ENCODE peak calls at places on chromosomes 11 and 22, in seven cellular contexts. V is cardiac muscle cell, U is tibial artery, J is psoas muscle, K is neural progenitor cell, P is ovary, Z is neuronal stem cell. D is an unnamed sample. For H3K4me1 and H3K36me3, the result is how much of the 10 kb centered on the place peaks cover.

GRCh38 chr11:128365044-128365443 is 222.3 kb downstream of the ETS1 start:
- DNase-seq in V (peak), U (no peak), J (no peak), K (peak), P (no peak), Z (peak), D (no peak)

GRCh38 chr11:58676563-58677135 is 54.2 kb downstream of the CNTF start:
- DNase-seq in V (no peak), U (no peak), J (no peak), K (no peak), P (no peak), Z (no peak), D (no peak)

GRCh38 chr22:37979782-37980181 is 4.6 kb downstream of the SOX10 start:
- DNase-seq in V (no peak), U (no peak), J (no peak), K (peak), P (no peak), Z (no peak), D (no peak)

GRCh38 chr11:11894486-11894885 is 52.7 kb downstream of the USP47 start:
- DNase-seq in V (no peak), U (no peak), J (no peak), K (no peak), P (no peak), Z (no peak), D (no peak)

GRCh38 chr11:33987975-33988580 is 63.5 kb upstream of the CAPRIN1 start:
- DNase-seq in V (peak), U (peak), J (peak), K (peak), P (peak), Z (peak), D (peak)

GRCh38 chr11:65013130-65013691 is 749 bp upstream of the ARL2 start:
- DNase-seq in V (peak), U (peak), J (peak), K (no peak), P (no peak), Z (no peak), D (peak)

GRCh38 chr11:45332486-45332934 is 46.4 kb upstream of the SYT13 start:
- DNase-seq in V (peak), U (peak), J (no peak), K (peak), P (peak), Z (peak), D (peak)

GRCh38 chr11:86938900-86939880 is 16.0 kb downstream of the FZD4 start:
- DNase-seq in V (peak), U (no peak), J (no peak), K (peak), P (no peak), Z (peak), D (no peak)

GRCh38 chr11:104581246-104581980 is 316.8 kb downstream of the CASP12 start:
- DNase-seq in V (no peak), U (no peak), J (no peak), K (peak), P (no peak), Z (peak), D (no peak)

GRCh38 chr11:119896387-119897045 is 167.5 kb upstream of the NECTIN1 start:
- DNase-seq in V (no peak), U (no peak), J (no peak), K (no peak), P (no peak), Z (no peak), D (no peak)

GRCh38 chr22:26308467-26308866 is 120.6 kb upstream of the ASPHD2 start:
- DNase-seq in V (no peak), U (no peak), J (no peak), K (no peak), P (no peak), Z (no peak), D (no peak)

GRCh38 chr11:64141081-64141783 is 24.7 kb downstream of the MACROD1 start:
- DNase-seq in V (no peak), U (no peak), J (no peak), K (no peak), P (no peak), Z (no peak), D (no peak)

GRCh38 chr11:79119491-79120284 is 321.1 kb downstream of the TENM4 start:
- DNase-seq in V (peak), U (no peak), J (no peak), K (peak), P (no peak), Z (peak), D (no peak)

GRCh38 chr11:85673422-85673821 is 8.5 kb upstream of the CREBZF start:
- DNase-seq in V (no peak), U (no peak), J (no peak), K (no peak), P (no peak), Z (no peak), D (no peak)

GRCh38 chr11:79237676-79238075 is 203.2 kb downstream of the TENM4 start:
- DNase-seq in V (peak), U (peak), J (no peak), K (no peak), P (no peak), Z (no peak), D (no peak)

GRCh38 chr11:10113852-10114251 is 180.2 kb downstream of the SBF2 start:
- DNase-seq in V (no peak), U (no peak), J (no peak), K (no peak), P (no peak), Z (no peak), D (no peak)

GRCh38 chr11:100586346-100587101 is 100.6 kb upstream of the ARHGAP42 start:
- DNase-seq in V (no peak), U (no peak), J (no peak), K (no peak), P (no peak), Z (no peak), D (no peak)

GRCh38 chr11:100581318-100581717 is 105.8 kb upstream of the ARHGAP42 start:
- DNase-seq in V (no peak), U (no peak), J (peak), K (no peak), P (no peak), Z (no peak), D (no peak)

GRCh38 chr11:100584201-100584600 is 102.9 kb upstream of the ARHGAP42 start:
- DNase-seq in V (no peak), U (no peak), J (no peak), K (no peak), P (no peak), Z (no peak), D (no peak)

GRCh38 chr11:100585728-100586127 is 101.4 kb upstream of the ARHGAP42 start:
- DNase-seq in V (no peak), U (no peak), J (no peak), K (no peak), P (no peak), Z (no peak), D (no peak)
- H3K4me1 ChIP-seq in V (under half), U (under half), J (under half), K (under half), P (under half), Z (under half), D (under half)

DNA sequence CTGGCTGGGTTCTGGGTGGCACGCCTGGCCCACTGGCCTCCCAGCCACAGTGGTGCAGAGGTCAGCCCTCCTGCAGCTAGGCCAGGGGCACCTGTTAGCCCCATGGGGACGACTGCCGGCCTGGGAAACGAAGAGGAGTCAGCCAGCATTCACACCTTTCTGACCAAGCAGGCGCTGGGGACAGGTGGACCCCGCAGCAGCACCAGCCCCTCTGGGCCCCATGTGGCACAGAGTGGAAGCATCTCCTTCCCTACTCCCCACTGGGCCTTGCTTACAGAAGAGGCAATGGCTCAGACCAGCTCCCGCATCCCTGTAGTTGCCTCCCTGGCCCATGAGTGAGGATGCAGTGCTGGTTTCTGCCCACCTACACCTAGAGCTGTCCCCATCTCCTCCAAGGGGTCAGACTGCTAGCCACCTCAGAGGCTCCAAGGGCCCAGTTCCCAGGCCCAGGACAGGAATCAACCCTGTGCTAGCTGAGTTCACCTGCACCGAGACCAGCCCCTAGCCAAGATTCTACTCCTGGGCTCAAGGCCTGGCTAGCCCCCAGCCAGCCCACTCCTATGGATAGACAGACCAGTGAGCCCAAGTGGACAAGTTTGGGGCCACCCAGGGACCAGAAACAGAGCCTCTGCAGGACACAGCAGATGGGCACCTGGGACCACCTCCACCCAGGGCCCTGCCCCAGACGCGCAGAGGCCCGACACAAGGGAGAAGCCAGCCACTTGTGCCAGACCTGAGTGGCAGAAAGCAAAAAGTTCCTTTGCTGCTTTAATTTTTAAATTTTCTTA is 27.7 kb upstream of the TXNRD2 start:
- DNase-seq in V (no peak), U (no peak), J (no peak), K (no peak), P (no peak), Z (no peak), D (no peak)
- H3K36me3 ChIP-seq in V (under half), U (under half), J (half or more), K (under half), P (under half), Z (half or more), D (under half)

GRCh38 chr11:37504066-37504611 is 906.1 kb upstream of the RAG2 start:
- DNase-seq in V (peak), U (no peak), J (no peak), K (peak), P (no peak), Z (peak), D (peak)

GRCh38 chr11:37504925-37505324 is 906.9 kb upstream of the RAG2 start:
- DNase-seq in V (peak), U (no peak), J (no peak), K (no peak), P (no peak), Z (no peak), D (no peak)

GRCh38 chr11:37502202-37502601 is 904.2 kb upstream of the RAG2 start:
- DNase-seq in V (peak), U (no peak), J (no peak), K (no peak), P (no peak), Z (no peak), D (no peak)

GRCh38 chr11:37505406-37505805 is 907.4 kb upstream of the RAG2 start:
- DNase-seq in V (no peak), U (no peak), J (no peak), K (peak), P (no peak), Z (peak), D (no peak)

GRCh38 chr11:37503411-37504065 is 905.5 kb upstream of the RAG2 start:
- DNase-seq in V (no peak), U (no peak), J (no peak), K (no peak), P (no peak), Z (no peak), D (no peak)
- H3K4me1 ChIP-seq in V (under half), U (under half), J (under half), K (under half), P (under half), Z (under half), D (under half)

GRCh38 chr22:21966643-21967516 is 14.2 kb upstream of the PPM1F start:
- DNase-seq in V (no peak), U (no peak), J (no peak), K (no peak), P (no peak), Z (no peak), D (no peak)
- H3K36me3 ChIP-seq in V (half or more), U (half or more), J (half or more), K (under half), P (under half), Z (half or more), D (under half)

GRCh38 chr11:112163875-112164521 is at the start of gene IL18:
- DNase-seq in V (no peak), U (peak), J (peak), K (peak), P (no peak), Z (no peak), D (no peak)

GRCh38 chr11:112165049-112165448 is 1.2 kb upstream of the IL18 start:
- DNase-seq in V (no peak), U (no peak), J (no peak), K (no peak), P (no peak), Z (no peak), D (no peak)

GRCh38 chr11:112162761-112163669 is 879 bp downstream of the IL18 start:
- DNase-seq in V (no peak), U (no peak), J (no peak), K (no peak), P (no peak), Z (no peak), D (no peak)

GRCh38 chr11:112167145-112167544 is at the start of gene TEX12:
- DNase-seq in V (no peak), U (no peak), J (no peak), K (no peak), P (no peak), Z (no peak), D (no peak)

DNA sequence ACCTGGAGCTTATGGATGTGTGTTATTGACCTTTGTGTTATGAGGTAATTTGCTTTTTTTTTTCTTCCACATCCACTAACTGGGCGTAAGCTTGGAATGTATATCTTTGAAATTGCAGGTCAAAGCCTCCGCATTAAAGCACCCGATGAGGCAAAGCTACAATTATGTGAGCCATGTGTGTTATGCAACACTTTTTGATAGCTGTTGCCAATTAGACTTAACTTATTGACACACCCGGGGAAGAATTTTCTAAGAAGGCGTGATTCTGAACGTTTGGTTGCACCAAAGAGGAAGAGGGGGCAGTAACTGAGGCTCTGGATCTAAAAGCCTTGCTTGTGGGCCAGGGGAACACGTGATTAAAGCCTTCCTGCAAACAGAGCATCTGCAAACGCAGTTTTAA is 611 bp upstream of the TEX12 start:
- DNase-seq in V (peak), U (no peak), J (no peak), K (no peak), P (no peak), Z (no peak), D (peak)
- H3K4me1 ChIP-seq in V (under half), U (under half), J (under half), K (under half), P (under half), Z (under half), D (under half)

GRCh38 chr22:33451851-33452469 is 393.8 kb upstream of the SYN3 start:
- DNase-seq in V (no peak), U (no peak), J (no peak), K (no peak), P (no peak), Z (no peak), D (no peak)
- H3K36me3 ChIP-seq in V (under half), U (under half), J (under half), K (under half), P (under half), Z (under half), D (under half)